ENCODE peak calls at places on chromosomes 13 and 19, in five cellular contexts. One of them, this sample, is unnamed.
A peak's percentile ranks its signal among the peaks of the same experiment; 100 is the strongest.

GRCh38 chr13:112849500-112849899 is 119.5 kb upstream of the MCF2L start:
- DNase-seq in neuronal stem cell: no peak
- DNase-seq in HFFc6: no peak
- DNase-seq in AG04450: no peak
- DNase-seq in stimulated activated CD8-positive, alpha-beta memory T cell treated with anti-CD3 and anti-CD28 coated beads, Interleukin-2, amount 100 ng/mL, for 48 hours: no peak
- DNase-seq in this sample: no peak

GRCh38 chr19:15293751-15294505 is 38.4 kb downstream of the BRD4 start:
- DNase-seq in neuronal stem cell: no peak
- DNase-seq in HFFc6: no peak
- DNase-seq in AG04450: peak; percentile 30
- DNase-seq in stimulated activated CD8-positive, alpha-beta memory T cell treated with anti-CD3 and anti-CD28 coated beads, Interleukin-2, amount 100 ng/mL, for 48 hours: no peak
- DNase-seq in this sample: no peak

GRCh38 chr19:9296336-9296735 is 13.3 kb downstream of the ZNF699 start:
- DNase-seq in neuronal stem cell: no peak
- DNase-seq in HFFc6: no peak
- DNase-seq in AG04450: no peak
- DNase-seq in stimulated activated CD8-positive, alpha-beta memory T cell treated with anti-CD3 and anti-CD28 coated beads, Interleukin-2, amount 100 ng/mL, for 48 hours: no peak
- DNase-seq in this sample: no peak

GRCh38 chr19:46470376-46470775 is 987 bp downstream of the PNMA8A start:
- DNase-seq in neuronal stem cell: no peak
- DNase-seq in HFFc6: no peak
- DNase-seq in AG04450: no peak
- DNase-seq in stimulated activated CD8-positive, alpha-beta memory T cell treated with anti-CD3 and anti-CD28 coated beads, Interleukin-2, amount 100 ng/mL, for 48 hours: no peak
- DNase-seq in this sample: no peak

GRCh38 chr13:99961634-99962033 is 9.9 kb downstream of the ZIC5 start:
- DNase-seq in neuronal stem cell: no peak
- DNase-seq in HFFc6: no peak
- DNase-seq in AG04450: no peak
- DNase-seq in stimulated activated CD8-positive, alpha-beta memory T cell treated with anti-CD3 and anti-CD28 coated beads, Interleukin-2, amount 100 ng/mL, for 48 hours: no peak
- DNase-seq in this sample: no peak

GRCh38 chr13:100984349-100984748 is 309.8 kb upstream of the TMTC4 start:
- DNase-seq in neuronal stem cell: no peak
- DNase-seq in HFFc6: no peak
- DNase-seq in AG04450: no peak
- DNase-seq in stimulated activated CD8-positive, alpha-beta memory T cell treated with anti-CD3 and anti-CD28 coated beads, Interleukin-2, amount 100 ng/mL, for 48 hours: no peak
- DNase-seq in this sample: no peak

GRCh38 chr19:35134601-35135091 is at the start of gene LGI4:
- DNase-seq in neuronal stem cell: no peak
- DNase-seq in HFFc6: no peak
- DNase-seq in AG04450: no peak
- DNase-seq in stimulated activated CD8-positive, alpha-beta memory T cell treated with anti-CD3 and anti-CD28 coated beads, Interleukin-2, amount 100 ng/mL, for 48 hours: no peak
- DNase-seq in this sample: no peak

GRCh38 chr13:50650936-50651638 is 192.4 kb downstream of the DLEU7 start:
- DNase-seq in neuronal stem cell: no peak
- DNase-seq in HFFc6: no peak
- DNase-seq in AG04450: peak; percentile 23
- DNase-seq in stimulated activated CD8-positive, alpha-beta memory T cell treated with anti-CD3 and anti-CD28 coated beads, Interleukin-2, amount 100 ng/mL, for 48 hours: no peak
- DNase-seq in this sample: no peak

GRCh38 chr19:39144487-39145071 is 19.0 kb downstream of the PAK4 start:
- DNase-seq in neuronal stem cell: no peak
- DNase-seq in HFFc6: peak; percentile 34
- DNase-seq in AG04450: no peak
- DNase-seq in stimulated activated CD8-positive, alpha-beta memory T cell treated with anti-CD3 and anti-CD28 coated beads, Interleukin-2, amount 100 ng/mL, for 48 hours: no peak
- DNase-seq in this sample: no peak

GRCh38 chr13:42821437-42821836 is 40.1 kb downstream of the FAM216B start:
- DNase-seq in neuronal stem cell: no peak
- DNase-seq in HFFc6: peak; percentile 16
- DNase-seq in AG04450: peak; percentile 66
- DNase-seq in stimulated activated CD8-positive, alpha-beta memory T cell treated with anti-CD3 and anti-CD28 coated beads, Interleukin-2, amount 100 ng/mL, for 48 hours: no peak
- DNase-seq in this sample: no peak

GRCh38 chr19:900302-901111 is 7.2 kb downstream of the RNU6-9 start:
- DNase-seq in neuronal stem cell: no peak
- DNase-seq in HFFc6: no peak
- DNase-seq in AG04450: no peak
- DNase-seq in stimulated activated CD8-positive, alpha-beta memory T cell treated with anti-CD3 and anti-CD28 coated beads, Interleukin-2, amount 100 ng/mL, for 48 hours: no peak
- DNase-seq in this sample: no peak

GRCh38 chr19:6551607-6552450 is 21.0 kb downstream of the TNFSF9 start:
- DNase-seq in neuronal stem cell: no peak
- DNase-seq in HFFc6: no peak
- DNase-seq in AG04450: no peak
- DNase-seq in stimulated activated CD8-positive, alpha-beta memory T cell treated with anti-CD3 and anti-CD28 coated beads, Interleukin-2, amount 100 ng/mL, for 48 hours: peak; percentile 72
- DNase-seq in this sample: peak; percentile 53

GRCh38 chr19:2650515-2650914 is 52.0 kb downstream of the GNG7 start:
- DNase-seq in neuronal stem cell: no peak
- DNase-seq in HFFc6: no peak
- DNase-seq in AG04450: no peak
- DNase-seq in stimulated activated CD8-positive, alpha-beta memory T cell treated with anti-CD3 and anti-CD28 coated beads, Interleukin-2, amount 100 ng/mL, for 48 hours: no peak
- DNase-seq in this sample: no peak

GRCh38 chr19:4870025-4870700 is 2.7 kb upstream of the PLIN3 start:
- DNase-seq in neuronal stem cell: no peak
- DNase-seq in HFFc6: peak; percentile 91
- DNase-seq in AG04450: peak; percentile 66
- DNase-seq in stimulated activated CD8-positive, alpha-beta memory T cell treated with anti-CD3 and anti-CD28 coated beads, Interleukin-2, amount 100 ng/mL, for 48 hours: no peak
- DNase-seq in this sample: peak; percentile 61

GRCh38 chr19:58325623-58326022 is 1.2 kb upstream of the ZSCAN22 start:
- DNase-seq in neuronal stem cell: no peak
- DNase-seq in HFFc6: no peak
- DNase-seq in AG04450: no peak
- DNase-seq in stimulated activated CD8-positive, alpha-beta memory T cell treated with anti-CD3 and anti-CD28 coated beads, Interleukin-2, amount 100 ng/mL, for 48 hours: no peak
- DNase-seq in this sample: no peak

GRCh38 chr13:32897296-32897695 is 118.9 kb upstream of the KL start:
- DNase-seq in neuronal stem cell: no peak
- DNase-seq in HFFc6: no peak
- DNase-seq in AG04450: no peak
- DNase-seq in stimulated activated CD8-positive, alpha-beta memory T cell treated with anti-CD3 and anti-CD28 coated beads, Interleukin-2, amount 100 ng/mL, for 48 hours: no peak
- DNase-seq in this sample: no peak

GRCh38 chr13:42970824-42971669 is 21.0 kb downstream of the EPSTI1 start:
- DNase-seq in neuronal stem cell: peak; percentile 47
- DNase-seq in HFFc6: peak; percentile 56
- DNase-seq in AG04450: no peak
- DNase-seq in stimulated activated CD8-positive, alpha-beta memory T cell treated with anti-CD3 and anti-CD28 coated beads, Interleukin-2, amount 100 ng/mL, for 48 hours: no peak
- DNase-seq in this sample: no peak

GRCh38 chr19:47644743-47645499 is 36.0 kb downstream of the BICRA start:
- DNase-seq in neuronal stem cell: no peak
- DNase-seq in HFFc6: no peak
- DNase-seq in AG04450: no peak
- DNase-seq in stimulated activated CD8-positive, alpha-beta memory T cell treated with anti-CD3 and anti-CD28 coated beads, Interleukin-2, amount 100 ng/mL, for 48 hours: no peak
- DNase-seq in this sample: no peak

GRCh38 chr13:101624981-101625380 is 172.5 kb downstream of the ITGBL1 start:
- DNase-seq in neuronal stem cell: no peak
- DNase-seq in HFFc6: no peak
- DNase-seq in AG04450: no peak
- DNase-seq in stimulated activated CD8-positive, alpha-beta memory T cell treated with anti-CD3 and anti-CD28 coated beads, Interleukin-2, amount 100 ng/mL, for 48 hours: no peak
- DNase-seq in this sample: no peak

GRCh38 chr19:16801599-16801998 is 27.6 kb upstream of the SIN3B start:
- DNase-seq in neuronal stem cell: no peak
- DNase-seq in HFFc6: peak; percentile 35
- DNase-seq in AG04450: no peak
- DNase-seq in stimulated activated CD8-positive, alpha-beta memory T cell treated with anti-CD3 and anti-CD28 coated beads, Interleukin-2, amount 100 ng/mL, for 48 hours: no peak
- DNase-seq in this sample: no peak

GRCh38 chr13:101919541-101920306 is 467.2 kb downstream of the ITGBL1 start:
- DNase-seq in neuronal stem cell: peak; percentile 56
- DNase-seq in HFFc6: no peak
- DNase-seq in AG04450: no peak
- DNase-seq in stimulated activated CD8-positive, alpha-beta memory T cell treated with anti-CD3 and anti-CD28 coated beads, Interleukin-2, amount 100 ng/mL, for 48 hours: no peak
- DNase-seq in this sample: no peak

GRCh38 chr19:54114340-54114826 is 1.1 kb downstream of the TFPT start:
- DNase-seq in neuronal stem cell: no peak
- DNase-seq in HFFc6: no peak
- DNase-seq in AG04450: no peak
- DNase-seq in stimulated activated CD8-positive, alpha-beta memory T cell treated with anti-CD3 and anti-CD28 coated beads, Interleukin-2, amount 100 ng/mL, for 48 hours: peak; percentile 43
- DNase-seq in this sample: peak; percentile 67

GRCh38 chr13:30849611-30850010 is 56.5 kb upstream of the MEDAG start:
- DNase-seq in neuronal stem cell: no peak
- DNase-seq in HFFc6: no peak
- DNase-seq in AG04450: no peak
- DNase-seq in stimulated activated CD8-positive, alpha-beta memory T cell treated with anti-CD3 and anti-CD28 coated beads, Interleukin-2, amount 100 ng/mL, for 48 hours: no peak
- DNase-seq in this sample: no peak

GRCh38 chr13:112942689-112943308 is 26.2 kb upstream of the MCF2L start:
- DNase-seq in neuronal stem cell: peak; percentile 97
- DNase-seq in HFFc6: peak; percentile 84
- DNase-seq in AG04450: peak; percentile 76
- DNase-seq in stimulated activated CD8-positive, alpha-beta memory T cell treated with anti-CD3 and anti-CD28 coated beads, Interleukin-2, amount 100 ng/mL, for 48 hours: peak; percentile 90
- DNase-seq in this sample: peak; percentile 97

GRCh38 chr13:34294483-34295129 is 476.7 kb downstream of the RFC3 start:
- DNase-seq in neuronal stem cell: no peak
- DNase-seq in HFFc6: no peak
- DNase-seq in AG04450: no peak
- DNase-seq in stimulated activated CD8-positive, alpha-beta memory T cell treated with anti-CD3 and anti-CD28 coated beads, Interleukin-2, amount 100 ng/mL, for 48 hours: no peak
- DNase-seq in this sample: no peak